ENCODE peak calls at places on chromosome 10, in four cellular contexts. W, F, B and D are unnamed samples.

GRCh38 chr10:30368065-30368718 is 19.1 kb upstream of the MTPAP start:
- DNase-seq in W (no peak), F (no peak), B (no peak), D (peak)

GRCh38 chr10:124588736-124589451 is 127.3 kb downstream of the LHPP start:
- DNase-seq in W (peak), F (no peak), B (peak), D (no peak)

GRCh38 chr10:3389093-3389492 is 216.5 kb upstream of the PITRM1 start:
- DNase-seq in W (no peak), F (no peak), B (no peak), D (no peak)

GRCh38 chr10:114523876-114524275 is 119.6 kb upstream of the AFAP1L2 start:
- DNase-seq in W (no peak), F (no peak), B (no peak), D (no peak)

GRCh38 chr10:112785089-112785488 is 165.0 kb upstream of the TCF7L2 start:
- DNase-seq in W (no peak), F (no peak), B (no peak), D (no peak)

GRCh38 chr10:35194906-35195305 is 68.3 kb downstream of the CREM start:
- DNase-seq in W (peak), F (peak), B (peak), D (no peak)

GRCh38 chr10:10915215-10915614 is 102.5 kb upstream of the CELF2 start:
- DNase-seq in W (no peak), F (no peak), B (no peak), D (no peak)

GRCh38 chr10:77504870-77505257 is 132.7 kb downstream of the KCNMA1 start:
- DNase-seq in W (no peak), F (peak), B (no peak), D (no peak)

GRCh38 chr10:58439632-58440364 is 54.6 kb downstream of the TFAM start:
- DNase-seq in W (no peak), F (no peak), B (no peak), D (no peak)

GRCh38 chr10:63542835-63543575 is 21.8 kb downstream of the REEP3 start:
- DNase-seq in W (no peak), F (peak), B (no peak), D (no peak)

GRCh38 chr10:114879093-114879492 is 57.5 kb downstream of the FHIP2A start:
- DNase-seq in W (no peak), F (no peak), B (no peak), D (no peak)

GRCh38 chr10:3432089-3432488 is 259.5 kb upstream of the PITRM1 start:
- DNase-seq in W (no peak), F (no peak), B (no peak), D (no peak)

GRCh38 chr10:12594448-12594944 is 245.1 kb downstream of the CAMK1D start:
- DNase-seq in W (no peak), F (no peak), B (no peak), D (no peak)

GRCh38 chr10:11823122-11823988 is at the start of gene PROSER2:
- DNase-seq in W (peak), F (peak), B (peak), D (peak)

GRCh38 chr10:78972160-78972946 is 96.4 kb upstream of the ZMIZ1 start:
- DNase-seq in W (peak), F (peak), B (peak), D (peak)

GRCh38 chr10:122199070-122199469 is 72.0 kb upstream of the BTBD16 start:
- DNase-seq in W (no peak), F (no peak), B (no peak), D (no peak)

GRCh38 chr10:85645097-85645496 is 721.5 kb downstream of the GRID1 start:
- DNase-seq in W (no peak), F (no peak), B (no peak), D (no peak)

GRCh38 chr10:13877154-13877909 is 290.6 kb downstream of the PRPF18 start:
- DNase-seq in W (no peak), F (no peak), B (no peak), D (no peak)

GRCh38 chr10:124290095-124290795 is 128.5 kb downstream of the OAT start:
- DNase-seq in W (peak), F (no peak), B (no peak), D (peak)

GRCh38 chr10:46272863-46273415 is 13.9 kb upstream of the ANTXRL start:
- DNase-seq in W (no peak), F (no peak), B (no peak), D (peak)

GRCh38 chr10:31581741-31582323 is 262.8 kb downstream of the ZEB1 start:
- DNase-seq in W (no peak), F (peak), B (no peak), D (no peak)

DNA sequence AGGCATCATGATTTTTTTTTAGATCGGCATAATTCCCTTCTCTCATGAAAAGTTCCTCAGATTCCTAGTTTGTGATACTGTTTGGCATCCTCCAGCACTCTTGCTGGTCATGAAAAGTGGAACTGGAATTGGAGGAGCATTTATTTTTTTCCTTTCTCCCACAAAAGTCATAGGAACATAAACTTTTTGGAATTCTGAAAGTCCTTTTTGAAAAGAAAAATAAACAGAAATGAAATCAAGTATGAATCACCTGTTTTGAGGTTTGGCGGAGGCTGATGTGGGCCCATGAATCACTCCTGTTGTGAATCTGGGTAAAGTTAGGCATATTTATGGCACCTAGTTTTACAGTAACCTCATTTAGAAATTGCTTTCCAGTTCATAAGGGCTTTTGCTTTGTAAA is 17.7 kb downstream of the CACNB2 start:
- DNase-seq in W (no peak), F (no peak), B (no peak), D (no peak)
- TF ChIP-seq POLR2AphosphoS5 in W (no peak), F (no peak), B (no peak), D (no peak)

GRCh38 chr10:22816298-22816653 is 101.9 kb upstream of the PIP4K2A start:
- DNase-seq in W (no peak), F (peak), B (peak), D (peak)
- TF ChIP-seq POLR2AphosphoS5 in W (no peak), F (peak), B (no peak), D (no peak)

GRCh38 chr10:97572214-97572989 is at the start of gene ANKRD2:
- DNase-seq in W (peak), F (peak), B (peak), D (peak)
- TF ChIP-seq POLR2AphosphoS5 in W (no peak), F (peak), B (no peak), D (peak)

GRCh38 chr10:18195060-18195799 is 55.0 kb downstream of the CACNB2 start:
- DNase-seq in W (no peak), F (no peak), B (no peak), D (no peak)
- TF ChIP-seq POLR2AphosphoS5 in W (no peak), F (no peak), B (no peak), D (no peak)